ENCODE peak calls at places on chromosomes 16 and 17, in five cellular contexts. V is AG10803, C is cardiac fibroblast, H is WERI-Rb-1, L is suprapubic skin. P is an unnamed sample.

GRCh38 chr17:7650509-7651096 is at the start of gene ATP1B2:
- DNase-seq in V (no peak), C (peak), H (peak), L (no peak), P (peak)

GRCh38 chr17:40846515-40847155 is 20.4 kb downstream of the KRT12 start:
- DNase-seq in V (no peak), C (no peak), H (no peak), L (no peak), P (no peak)

GRCh38 chr17:4514206-4514605 is 15.5 kb downstream of the SPNS2 start:
- DNase-seq in V (no peak), C (no peak), H (no peak), L (no peak), P (no peak)

GRCh38 chr16:5633845-5634440 is 536.3 kb upstream of the EEF2KMT start:
- DNase-seq in V (no peak), C (peak), H (no peak), L (no peak), P (no peak)

GRCh38 chr17:78844301-78845005 is 3.8 kb upstream of the USP36 start:
- DNase-seq in V (peak), C (peak), H (no peak), L (no peak), P (no peak)

GRCh38 chr16:68197250-68197649 is 38.7 kb downstream of the ESRP2 start:
- DNase-seq in V (peak), C (peak), H (no peak), L (no peak), P (no peak)

GRCh38 chr17:16285646-16286008 is 67.6 kb downstream of the CENPV start:
- DNase-seq in V (no peak), C (no peak), H (peak), L (no peak), P (no peak)

GRCh38 chr16:9437115-9437514 is 345.7 kb downstream of the HAPSTR1 start:
- DNase-seq in V (peak), C (no peak), H (no peak), L (no peak), P (no peak)

GRCh38 chr16:88595101-88595500 is 24.9 kb downstream of the ZC3H18 start:
- DNase-seq in V (no peak), C (no peak), H (no peak), L (no peak), P (no peak)

GRCh38 chr16:16890964-16891363 is 512.0 kb downstream of the NPIPA7 start:
- DNase-seq in V (no peak), C (no peak), H (no peak), L (no peak), P (no peak)

GRCh38 chr16:77496934-77497333 is 62.1 kb upstream of the ADAMTS18 start:
- DNase-seq in V (no peak), C (peak), H (no peak), L (no peak), P (no peak)

GRCh38 chr17:50180593-50180992 is 14.8 kb downstream of the SGCA start:
- DNase-seq in V (no peak), C (peak), H (no peak), L (no peak), P (no peak)

GRCh38 chr16:13956635-13957196 is 36.8 kb downstream of the ERCC4 start:
- DNase-seq in V (no peak), C (no peak), H (no peak), L (no peak), P (no peak)

GRCh38 chr16:58620396-58620795 is 9.2 kb downstream of the CNOT1 start:
- DNase-seq in V (no peak), C (no peak), H (no peak), L (no peak), P (no peak)

GRCh38 chr17:57803026-57803425 is 46.8 kb downstream of the MRPS23 start:
- DNase-seq in V (no peak), C (no peak), H (no peak), L (no peak), P (no peak)

GRCh38 chr17:67652433-67652832 is 65.3 kb upstream of the NOL11 start:
- DNase-seq in V (no peak), C (no peak), H (no peak), L (no peak), P (no peak)

GRCh38 chr16:86120201-86120981 is 221.4 kb downstream of the IRF8 start:
- DNase-seq in V (no peak), C (no peak), H (no peak), L (no peak), P (no peak)

GRCh38 chr17:78329263-78330059 is 30.4 kb downstream of the SOCS3 start:
- DNase-seq in V (peak), C (peak), H (no peak), L (no peak), P (no peak)

GRCh38 chr16:19138601-19139000 is 24.8 kb downstream of the ITPRIPL2 start:
- DNase-seq in V (peak), C (peak), H (no peak), L (peak), P (no peak)

GRCh38 chr17:66580178-66580577 is 254.7 kb upstream of the CACNG5 start:
- DNase-seq in V (peak), C (peak), H (no peak), L (no peak), P (no peak)

GRCh38 chr16:85557976-85558589 is 55.0 kb upstream of the GSE1 start:
- DNase-seq in V (no peak), C (no peak), H (peak), L (no peak), P (no peak)

GRCh38 chr17:78412403-78412802 is 34.0 kb downstream of the PGS1 start:
- DNase-seq in V (no peak), C (peak), H (no peak), L (no peak), P (peak)

GRCh38 chr17:66474258-66474657 is 171.8 kb downstream of the PRKCA start:
- DNase-seq in V (no peak), C (no peak), H (no peak), L (no peak), P (no peak)

GRCh38 chr16:71380831-71381230 is 22.3 kb downstream of the CALB2 start:
- DNase-seq in V (no peak), C (no peak), H (no peak), L (no peak), P (no peak)
- TF ChIP-seq CTCF in V (no peak), C (no peak), H (no peak), L (no peak), P (no peak)

DNA sequence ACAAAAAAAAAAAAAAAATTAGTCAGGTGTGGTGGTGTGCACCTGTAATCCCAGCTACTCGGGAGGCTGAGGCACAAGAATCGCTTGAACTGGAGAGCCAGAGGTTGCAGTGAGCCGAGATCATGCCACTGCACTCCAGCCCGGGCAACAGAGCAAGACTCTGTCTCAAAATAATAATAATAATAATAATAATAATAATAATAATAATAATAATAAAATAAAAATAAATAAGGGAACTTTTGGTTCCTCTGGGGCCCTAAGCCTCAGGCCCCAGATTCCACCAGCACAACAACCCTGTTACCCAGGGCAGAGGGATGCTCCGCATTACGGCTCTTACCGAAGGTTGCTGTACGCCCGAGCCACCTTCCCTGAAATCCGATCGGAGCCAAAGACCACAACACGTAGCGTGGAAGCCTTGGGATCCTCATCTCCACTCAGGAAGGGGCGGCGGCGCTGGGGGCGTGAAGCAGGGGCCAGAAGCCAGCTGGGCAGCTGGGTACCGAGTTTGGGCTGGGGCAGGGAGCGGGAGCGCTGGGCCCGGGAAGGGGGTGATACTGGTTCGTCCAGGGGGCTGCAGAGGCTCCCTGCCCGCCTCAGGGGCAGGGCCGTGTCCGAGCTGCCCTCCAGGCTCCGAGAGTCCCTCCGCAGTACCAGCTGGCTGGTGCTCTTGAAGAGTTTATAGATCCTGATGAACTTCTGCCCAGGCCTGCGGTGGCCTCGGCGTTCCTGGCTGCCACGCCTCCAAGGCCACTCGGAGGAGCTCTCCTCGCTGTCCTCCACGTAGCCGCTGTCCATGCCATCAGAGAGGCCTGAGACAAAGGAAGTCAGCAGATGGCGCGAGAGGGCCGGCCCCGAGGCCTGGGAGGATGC is 20.6 kb upstream of the PIK3R6 start:
- DNase-seq in V (peak), C (peak), H (peak), L (peak), P (peak)
- TF ChIP-seq CTCF in V (peak), C (peak), H (peak), L (no peak), P (no peak)

DNA sequence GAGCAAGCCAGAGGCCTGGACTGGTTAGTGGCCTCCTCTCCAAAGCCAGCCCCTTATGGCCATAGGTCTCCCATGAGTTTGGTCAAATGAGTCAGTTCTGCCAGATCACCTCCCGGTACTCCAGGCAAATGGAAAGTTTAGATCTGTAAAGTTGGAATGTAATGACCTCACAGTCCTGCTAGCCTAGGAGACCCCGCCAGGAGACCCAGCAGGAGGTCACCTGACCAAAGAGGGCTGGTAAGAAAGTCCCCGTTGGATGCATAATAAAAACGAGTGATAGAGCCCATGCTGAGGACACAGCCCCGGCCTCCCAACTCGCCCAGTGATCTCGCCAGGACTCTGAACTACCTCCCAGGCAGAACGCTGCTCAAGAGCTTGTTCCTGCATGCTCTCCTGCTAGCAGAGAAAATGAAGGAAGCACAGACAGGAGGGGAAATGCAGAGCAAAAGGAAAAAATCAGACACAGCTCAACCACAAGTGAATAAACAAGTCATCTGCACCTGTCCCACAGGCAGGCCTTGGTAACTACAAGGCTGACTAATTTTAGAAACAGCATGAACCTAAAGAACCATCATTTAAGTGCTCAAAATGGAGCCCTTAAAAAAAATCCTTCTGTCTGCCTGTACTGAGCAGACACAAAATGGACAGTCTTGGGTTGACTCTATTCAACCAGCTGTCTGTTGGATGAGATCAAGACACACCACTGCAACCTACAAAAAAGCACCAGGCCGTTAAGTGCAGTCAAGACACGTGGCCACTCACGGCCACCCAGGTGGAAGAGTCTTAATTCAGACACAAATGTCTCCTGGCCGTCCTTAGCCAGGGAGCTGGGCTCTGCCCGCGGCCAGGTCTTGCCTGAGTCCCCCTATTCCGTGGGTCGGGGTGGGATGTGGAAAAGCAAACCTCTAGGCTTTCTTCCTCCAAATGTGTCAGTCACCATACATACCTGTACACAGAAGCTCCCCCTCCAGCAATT is 9.2 kb downstream of the CDIP1 start:
- DNase-seq in V (no peak), C (no peak), H (no peak), L (no peak), P (no peak)
- TF ChIP-seq CTCF in V (no peak), C (no peak), H (no peak), L (no peak), P (no peak)

GRCh38 chr17:76238847-76239537 is 1.3 kb downstream of the RNF157 start:
- DNase-seq in V (no peak), C (no peak), H (no peak), L (no peak), P (no peak)
- TF ChIP-seq CTCF in V (no peak), C (no peak), H (no peak), L (no peak), P (no peak)

GRCh38 chr16:1089822-1090619 is 6.0 kb downstream of the C1QTNF8 start:
- DNase-seq in V (no peak), C (no peak), H (no peak), L (no peak), P (no peak)
- TF ChIP-seq CTCF in V (no peak), C (no peak), H (no peak), L (peak), P (no peak)

GRCh38 chr16:55577888-55578287 is 11.4 kb downstream of the CAPNS2 start:
- DNase-seq in V (no peak), C (no peak), H (no peak), L (no peak), P (no peak)
- TF ChIP-seq CTCF in V (no peak), C (no peak), H (no peak), L (no peak), P (no peak)

GRCh38 chr16:48831081-48831722 is 221.2 kb upstream of the N4BP1 start:
- DNase-seq in V (no peak), C (no peak), H (peak), L (no peak), P (peak)
- TF ChIP-seq CTCF in V (no peak), C (no peak), H (peak), L (no peak), P (peak)

GRCh38 chr16:90034504-90034903 is 15.2 kb upstream of the DBNDD1 start:
- DNase-seq in V (no peak), C (no peak), H (no peak), L (no peak), P (no peak)

GRCh38 chr16:90031931-90032663 is 12.8 kb upstream of the DBNDD1 start:
- DNase-seq in V (peak), C (peak), H (no peak), L (no peak), P (peak)

GRCh38 chr16:90035902-90036301 is 16.6 kb upstream of the DBNDD1 start:
- DNase-seq in V (no peak), C (no peak), H (no peak), L (no peak), P (no peak)

GRCh38 chr16:90031186-90031930 is 12.1 kb upstream of the DBNDD1 start:
- DNase-seq in V (no peak), C (no peak), H (no peak), L (no peak), P (no peak)

GRCh38 chr16:90032664-90033346 is 13.5 kb upstream of the DBNDD1 start:
- DNase-seq in V (peak), C (peak), H (no peak), L (no peak), P (no peak)
- TF ChIP-seq CTCF in V (no peak), C (no peak), H (no peak), L (no peak), P (no peak)